ENCODE peak calls at places on chromosomes 1 and 21, in eight cellular contexts. One of them, this sample, is unnamed.

GRCh38 chr1:204130989-204131892 is 20.6 kb downstream of the ETNK2 start:
- DNase-seq in SHP77: no peak
- DNase-seq in RCC 7860: peak; percentile 87
- DNase-seq in left colon: no peak
- DNase-seq in fibroblast of mammary gland: peak; percentile 88
- DNase-seq in Daoy: peak; percentile 92
- DNase-seq in cardiac fibroblast: peak; percentile 88
- DNase-seq in stimulated activated CD4-positive, alpha-beta T cell treated with anti-CD3 and anti-CD28 coated beads, Interleukin-2, amount 100 ng/mL, for 24 hours: no peak
- DNase-seq in this sample: no peak

GRCh38 chr21:29238052-29238966 is 60.4 kb upstream of the BACH1 start:
- DNase-seq in cardiac fibroblast: peak; percentile 76
- DNase-seq in left colon: no peak
- DNase-seq in stimulated activated CD4-positive, alpha-beta T cell treated with anti-CD3 and anti-CD28 coated beads, Interleukin-2, amount 100 ng/mL, for 24 hours: no peak
- DNase-seq in RCC 7860: no peak
- DNase-seq in fibroblast of mammary gland: peak; percentile 68
- DNase-seq in SHP77: no peak
- DNase-seq in Daoy: no peak
- DNase-seq in this sample: no peak

GRCh38 chr1:50427086-50427817 is 4.0 kb upstream of the DMRTA2 start:
- DNase-seq in RCC 7860: no peak
- DNase-seq in left colon: no peak
- DNase-seq in SHP77: no peak
- DNase-seq in cardiac fibroblast: no peak
- DNase-seq in fibroblast of mammary gland: no peak
- DNase-seq in Daoy: no peak
- DNase-seq in stimulated activated CD4-positive, alpha-beta T cell treated with anti-CD3 and anti-CD28 coated beads, Interleukin-2, amount 100 ng/mL, for 24 hours: no peak
- DNase-seq in this sample: no peak

GRCh38 chr1:109307363-109308021 is 681 bp upstream of the MYBPHL start:
- DNase-seq in Daoy: no peak
- DNase-seq in left colon: no peak
- DNase-seq in fibroblast of mammary gland: no peak
- DNase-seq in SHP77: peak; percentile 62
- DNase-seq in RCC 7860: no peak
- DNase-seq in stimulated activated CD4-positive, alpha-beta T cell treated with anti-CD3 and anti-CD28 coated beads, Interleukin-2, amount 100 ng/mL, for 24 hours: no peak
- DNase-seq in cardiac fibroblast: no peak
- DNase-seq in this sample: peak; percentile 45

GRCh38 chr1:107415241-107415640 is 274.4 kb downstream of the NTNG1 start:
- DNase-seq in left colon: no peak
- DNase-seq in cardiac fibroblast: no peak
- DNase-seq in SHP77: no peak
- DNase-seq in RCC 7860: no peak
- DNase-seq in Daoy: no peak
- DNase-seq in fibroblast of mammary gland: no peak
- DNase-seq in stimulated activated CD4-positive, alpha-beta T cell treated with anti-CD3 and anti-CD28 coated beads, Interleukin-2, amount 100 ng/mL, for 24 hours: no peak
- DNase-seq in this sample: no peak

GRCh38 chr21:43029785-43030184 is 45.9 kb downstream of the CBS start:
- DNase-seq in cardiac fibroblast: no peak
- DNase-seq in stimulated activated CD4-positive, alpha-beta T cell treated with anti-CD3 and anti-CD28 coated beads, Interleukin-2, amount 100 ng/mL, for 24 hours: no peak
- DNase-seq in left colon: no peak
- DNase-seq in Daoy: no peak
- DNase-seq in RCC 7860: no peak
- DNase-seq in SHP77: no peak
- DNase-seq in fibroblast of mammary gland: no peak
- DNase-seq in this sample: no peak

GRCh38 chr1:66981679-66982078 is 56.9 kb downstream of the MIER1 start:
- DNase-seq in left colon: peak; percentile 35
- DNase-seq in cardiac fibroblast: peak; percentile 53
- DNase-seq in RCC 7860: no peak
- DNase-seq in Daoy: peak; percentile 34
- DNase-seq in SHP77: no peak
- DNase-seq in stimulated activated CD4-positive, alpha-beta T cell treated with anti-CD3 and anti-CD28 coated beads, Interleukin-2, amount 100 ng/mL, for 24 hours: peak; percentile 41
- DNase-seq in fibroblast of mammary gland: peak; percentile 43
- DNase-seq in this sample: no peak

GRCh38 chr1:113027449-113027848 is 45.5 kb upstream of the LRIG2 start:
- DNase-seq in left colon: no peak
- DNase-seq in RCC 7860: no peak
- DNase-seq in SHP77: no peak
- DNase-seq in stimulated activated CD4-positive, alpha-beta T cell treated with anti-CD3 and anti-CD28 coated beads, Interleukin-2, amount 100 ng/mL, for 24 hours: no peak
- DNase-seq in fibroblast of mammary gland: no peak
- DNase-seq in cardiac fibroblast: no peak
- DNase-seq in Daoy: no peak
- DNase-seq in this sample: no peak

GRCh38 chr1:21152423-21153100 is 24.1 kb downstream of the EIF4G3 start:
- DNase-seq in RCC 7860: no peak
- DNase-seq in fibroblast of mammary gland: peak; percentile 48
- DNase-seq in cardiac fibroblast: peak; percentile 43
- DNase-seq in stimulated activated CD4-positive, alpha-beta T cell treated with anti-CD3 and anti-CD28 coated beads, Interleukin-2, amount 100 ng/mL, for 24 hours: no peak
- DNase-seq in SHP77: no peak
- DNase-seq in left colon: no peak
- DNase-seq in Daoy: no peak
- DNase-seq in this sample: no peak

GRCh38 chr1:246372502-246372901 is 134.6 kb downstream of the SMYD3 start:
- DNase-seq in SHP77: no peak
- DNase-seq in Daoy: no peak
- DNase-seq in RCC 7860: no peak
- DNase-seq in cardiac fibroblast: no peak
- DNase-seq in left colon: no peak
- DNase-seq in fibroblast of mammary gland: no peak
- DNase-seq in stimulated activated CD4-positive, alpha-beta T cell treated with anti-CD3 and anti-CD28 coated beads, Interleukin-2, amount 100 ng/mL, for 24 hours: no peak
- DNase-seq in this sample: no peak

GRCh38 chr21:42942244-42942643 is 16.8 kb upstream of the ERVH48-1 start:
- DNase-seq in RCC 7860: no peak
- DNase-seq in Daoy: no peak
- DNase-seq in stimulated activated CD4-positive, alpha-beta T cell treated with anti-CD3 and anti-CD28 coated beads, Interleukin-2, amount 100 ng/mL, for 24 hours: no peak
- DNase-seq in cardiac fibroblast: no peak
- DNase-seq in left colon: no peak
- DNase-seq in SHP77: no peak
- DNase-seq in fibroblast of mammary gland: peak; percentile 7
- DNase-seq in this sample: no peak

GRCh38 chr1:20126806-20127440 is 7.6 kb upstream of the PLA2G2D start:
- DNase-seq in cardiac fibroblast: no peak
- DNase-seq in stimulated activated CD4-positive, alpha-beta T cell treated with anti-CD3 and anti-CD28 coated beads, Interleukin-2, amount 100 ng/mL, for 24 hours: no peak
- DNase-seq in Daoy: no peak
- DNase-seq in RCC 7860: no peak
- DNase-seq in fibroblast of mammary gland: no peak
- DNase-seq in SHP77: no peak
- DNase-seq in left colon: no peak
- DNase-seq in this sample: no peak

GRCh38 chr1:174134000-174134659 is 25.2 kb upstream of the RABGAP1L start:
- DNase-seq in stimulated activated CD4-positive, alpha-beta T cell treated with anti-CD3 and anti-CD28 coated beads, Interleukin-2, amount 100 ng/mL, for 24 hours: no peak
- DNase-seq in SHP77: no peak
- DNase-seq in fibroblast of mammary gland: no peak
- DNase-seq in left colon: no peak
- DNase-seq in RCC 7860: no peak
- DNase-seq in Daoy: no peak
- DNase-seq in cardiac fibroblast: no peak
- DNase-seq in this sample: peak; percentile 41

GRCh38 chr1:118325545-118326225 is 140.7 kb upstream of the SPAG17 start:
- DNase-seq in left colon: no peak
- DNase-seq in Daoy: no peak
- DNase-seq in RCC 7860: no peak
- DNase-seq in cardiac fibroblast: peak; percentile 31
- DNase-seq in fibroblast of mammary gland: peak; percentile 65
- DNase-seq in SHP77: no peak
- DNase-seq in stimulated activated CD4-positive, alpha-beta T cell treated with anti-CD3 and anti-CD28 coated beads, Interleukin-2, amount 100 ng/mL, for 24 hours: no peak
- DNase-seq in this sample: no peak

GRCh38 chr1:106907795-106908194 is 148.7 kb upstream of the PRMT6 start:
- DNase-seq in stimulated activated CD4-positive, alpha-beta T cell treated with anti-CD3 and anti-CD28 coated beads, Interleukin-2, amount 100 ng/mL, for 24 hours: no peak
- DNase-seq in RCC 7860: no peak
- DNase-seq in left colon: no peak
- DNase-seq in fibroblast of mammary gland: no peak
- DNase-seq in Daoy: no peak
- DNase-seq in cardiac fibroblast: no peak
- DNase-seq in SHP77: no peak
- DNase-seq in this sample: no peak

GRCh38 chr1:119885903-119886783 is 10.2 kb downstream of the ADAM30 start:
- DNase-seq in left colon: peak; percentile 36
- DNase-seq in cardiac fibroblast: peak; percentile 72
- DNase-seq in RCC 7860: peak; percentile 35
- DNase-seq in SHP77: peak; percentile 9
- DNase-seq in fibroblast of mammary gland: peak; percentile 59
- DNase-seq in Daoy: peak; percentile 73
- DNase-seq in stimulated activated CD4-positive, alpha-beta T cell treated with anti-CD3 and anti-CD28 coated beads, Interleukin-2, amount 100 ng/mL, for 24 hours: peak; percentile 65
- DNase-seq in this sample: peak; percentile 20

GRCh38 chr1:240941706-240942370 is 329.9 kb upstream of the GREM2 start:
- DNase-seq in fibroblast of mammary gland: no peak
- DNase-seq in left colon: no peak
- DNase-seq in SHP77: no peak
- DNase-seq in RCC 7860: no peak
- DNase-seq in Daoy: no peak
- DNase-seq in stimulated activated CD4-positive, alpha-beta T cell treated with anti-CD3 and anti-CD28 coated beads, Interleukin-2, amount 100 ng/mL, for 24 hours: no peak
- DNase-seq in cardiac fibroblast: no peak
- DNase-seq in this sample: no peak

This sample was measured in NCI-H1105.